ENCODE peak calls at places on chromosomes 13 and 19, in five cellular contexts. A, E, D, L and Z are unnamed samples.

GRCh38 chr13:79898202-79898826 is 417.4 kb downstream of the NDFIP2 start:
- DNase-seq in A (no peak), E (no peak), D (no peak), L (no peak), Z (no peak)

GRCh38 chr13:110308377-110309158 is 1.5 kb downstream of the COL4A2 start:
- DNase-seq in A (peak; percentile 59), E (no peak), D (peak; percentile 61), L (no peak), Z (peak; percentile 60)

GRCh38 chr19:58325623-58326022 is 1.2 kb upstream of the ZSCAN22 start:
- DNase-seq in A (no peak), E (no peak), D (no peak), L (no peak), Z (no peak)

GRCh38 chr19:42052241-42052863 is 17.7 kb downstream of the GRIK5 start:
- DNase-seq in A (peak; percentile 35), E (no peak), D (no peak), L (peak; percentile 40), Z (no peak)

GRCh38 chr13:90706631-90707030 is 640.9 kb upstream of the MIR17HG start:
- DNase-seq in A (no peak), E (no peak), D (no peak), L (no peak), Z (no peak)

GRCh38 chr19:49663224-49663623 is 2.4 kb downstream of the IRF3 start:
- DNase-seq in A (no peak), E (no peak), D (no peak), L (peak; percentile 24), Z (no peak)

GRCh38 chr19:17107546-17108452 is 32.2 kb downstream of the MYO9B start:
- DNase-seq in A (peak; percentile 18), E (no peak), D (peak; percentile 97), L (peak; percentile 96), Z (no peak)

GRCh38 chr13:53045110-53045509 is 16.5 kb downstream of the OLFM4 start:
- DNase-seq in A (no peak), E (no peak), D (peak; percentile 12), L (no peak), Z (no peak)